ENCODE peak calls at places on chromosomes 16 and 17, in four cellular contexts. E, Q, W and G are unnamed samples.

GRCh38 chr17:36133629-36134259 is 30.1 kb downstream of the CCL4 start:
- DNase-seq in Q (peak), E (no peak), W (no peak), G (no peak)

GRCh38 chr17:40326014-40326831 is 17.2 kb downstream of the RARA start:
- DNase-seq in Q (no peak), W (peak), E (no peak), G (no peak)

GRCh38 chr16:57234707-57235092 is 10.4 kb upstream of the ARL2BP start:
- DNase-seq in E (no peak), W (no peak), Q (no peak), G (no peak)

GRCh38 chr17:61458491-61459433 is 6.5 kb downstream of the TBX4 start:
- DNase-seq in Q (no peak), W (peak), E (peak), G (peak)

GRCh38 chr17:75270218-75270965 is 639 bp downstream of the MIF4GD start:
- DNase-seq in W (peak), Q (peak), E (peak), G (no peak)

GRCh38 chr17:78501241-78502036 is 75.8 kb downstream of the DNAH17 start:
- DNase-seq in Q (no peak), E (no peak), W (no peak), G (no peak)

GRCh38 chr17:41917192-41917591 is 1.6 kb downstream of the ACLY start:
- DNase-seq in Q (no peak), W (no peak), E (no peak), G (no peak)

GRCh38 chr17:20284018-20284417 is 183.3 kb downstream of the LGALS9B start:
- DNase-seq in W (no peak), Q (no peak), E (no peak), G (no peak)

GRCh38 chr17:57211543-57211942 is 44.8 kb upstream of the MSI2 start:
- DNase-seq in Q (no peak), W (no peak), E (no peak), G (no peak)

GRCh38 chr17:80936218-80936617 is 55.4 kb upstream of the CHMP6 start:
- DNase-seq in E (no peak), Q (no peak), W (no peak), G (no peak)

GRCh38 chr17:17567114-17567513 is 24.4 kb downstream of the PEMT start:
- DNase-seq in E (no peak), Q (no peak), W (no peak), G (no peak)